ENCODE peak calls at places on chromosomes 13 and 19, in ten cellular contexts. L is activated gamma-delta T cell treated with Interleukin-2 at 50 U/mL for 16 hours; T is GM03348; Z is activated T-helper 1 cell treated with anti-CD3 and anti-CD28 coated beads, Interleukin-2, amount 50 U/mL, for 16 hours; B is stimulated activated CD8-positive, alpha-beta memory T cell treated with anti-CD3 and anti-CD28 coated beads, Interleukin-7, amount 100 ng/mL, for 1 hour; S is OCI-M1; A is H7; F is NCI-H526; N is left lung; E is astrocyte of the spinal cord. D is an unnamed sample.

GRCh38 chr19:18280247-18281081 is 958 bp downstream of the JUND start:
- DNase-seq in L (peak), T (peak), Z (peak), B (peak), S (peak), A (peak), F (peak), N (peak), E (peak), D (peak)

GRCh38 chr19:52527954-52528326 is 472 bp downstream of the ZNF808 start:
- DNase-seq in L (no peak), T (peak), Z (no peak), B (no peak), S (no peak), A (peak), F (no peak), N (peak), E (peak), D (peak)

GRCh38 chr19:1220452-1221037 is 15.0 kb downstream of the STK11 start:
- DNase-seq in L (no peak), T (no peak), Z (no peak), B (no peak), S (no peak), A (no peak), F (peak), N (no peak), E (no peak), D (no peak)

GRCh38 chr19:16398530-16399241 is 73.1 kb downstream of the EPS15L1 start:
- DNase-seq in L (no peak), T (no peak), Z (no peak), B (no peak), S (no peak), A (no peak), F (no peak), N (no peak), E (no peak), D (peak)

GRCh38 chr19:33644284-33644836 is 22.6 kb downstream of the CHST8 start:
- DNase-seq in L (no peak), T (no peak), Z (no peak), B (no peak), S (no peak), A (no peak), F (no peak), N (no peak), E (no peak), D (no peak)

GRCh38 chr13:68304287-68304893 is 1074.3 kb upstream of the PCDH9 start:
- DNase-seq in L (no peak), T (peak), Z (no peak), B (no peak), S (peak), A (peak), F (peak), N (no peak), E (peak), D (peak)

GRCh38 chr13:27794075-27794691 is 1.9 kb downstream of the GSX1 start:
- DNase-seq in L (no peak), T (no peak), Z (no peak), B (no peak), S (no peak), A (peak), F (peak), N (peak), E (no peak), D (no peak)

GRCh38 chr19:46298477-46299003 is 1.7 kb downstream of the HIF3A start:
- DNase-seq in L (no peak), T (no peak), Z (no peak), B (no peak), S (no peak), A (no peak), F (no peak), N (no peak), E (no peak), D (no peak)

GRCh38 chr13:34654682-34655081 is 287.4 kb upstream of the NBEA start:
- DNase-seq in L (no peak), T (peak), Z (no peak), B (no peak), S (no peak), A (no peak), F (no peak), N (no peak), E (peak), D (peak)

GRCh38 chr19:11168568-11168967 is 13.0 kb upstream of the SPC24 start:
- DNase-seq in L (no peak), T (peak), Z (no peak), B (no peak), S (no peak), A (no peak), F (no peak), N (no peak), E (peak), D (peak)

GRCh38 chr13:52695856-52696255 is 43.2 kb downstream of the SUGT1 start:
- DNase-seq in L (no peak), T (peak), Z (no peak), B (no peak), S (peak), A (no peak), F (no peak), N (no peak), E (peak), D (peak)

GRCh38 chr13:104014803-104015645 is 948.8 kb upstream of the SLC10A2 start:
- DNase-seq in L (no peak), T (no peak), Z (no peak), B (no peak), S (no peak), A (no peak), F (no peak), N (no peak), E (peak), D (no peak)

GRCh38 chr13:43981512-43982301 is 102.0 kb downstream of the LACC1 start:
- DNase-seq in L (no peak), T (no peak), Z (no peak), B (no peak), S (no peak), A (no peak), F (no peak), N (no peak), E (no peak), D (no peak)

GRCh38 chr19:2722541-2723344 is 1.6 kb upstream of the DIRAS1 start:
- DNase-seq in L (no peak), T (peak), Z (no peak), B (no peak), S (peak), A (peak), F (no peak), N (peak), E (peak), D (peak)

GRCh38 chr13:75798353-75799245 is 162.5 kb downstream of the LMO7 start:
- DNase-seq in L (no peak), T (peak), Z (no peak), B (no peak), S (no peak), A (no peak), F (no peak), N (no peak), E (peak), D (peak)

GRCh38 chr13:49539313-49539712 is 43.6 kb downstream of the PHF11 start:
- DNase-seq in L (no peak), T (no peak), Z (no peak), B (no peak), S (no peak), A (no peak), F (no peak), N (no peak), E (no peak), D (no peak)

GRCh38 chr19:32662186-32662585 is 12.8 kb downstream of the ANKRD27 start:
- DNase-seq in L (no peak), T (no peak), Z (no peak), B (no peak), S (peak), A (no peak), F (no peak), N (no peak), E (peak), D (peak)

GRCh38 chr13:37009692-37010091 is 9.1 kb downstream of the EXOSC8 start:
- DNase-seq in L (no peak), T (no peak), Z (no peak), B (no peak), S (no peak), A (no peak), F (no peak), N (no peak), E (no peak), D (no peak)

GRCh38 chr19:3531716-3532115 is 7.3 kb upstream of the TEKTIP1 start:
- DNase-seq in L (no peak), T (no peak), Z (no peak), B (no peak), S (no peak), A (peak), F (no peak), N (no peak), E (no peak), D (no peak)

GRCh38 chr13:99985243-99985874 is 3.8 kb downstream of the ZIC2 start:
- DNase-seq in L (no peak), T (no peak), Z (no peak), B (no peak), S (no peak), A (no peak), F (peak), N (peak), E (no peak), D (no peak)

D was measured in GM23248.